ENCODE peak calls at places on chromosomes 4 and X, in four cellular contexts. One of them, this sample, is unnamed. For H3K4me1, the result is how much of the 10 kb centered on the place peaks cover.

GRCh38 chr4:36322921-36323354 is 41.5 kb downstream of the DTHD1 start:
- DNase-seq in sigmoid colon: no peak
- DNase-seq in upper lobe of left lung: no peak
- DNase-seq in GM12878: peak
- DNase-seq in this sample: no peak

GRCh38 chrX:110402091-110402854 is 43.6 kb downstream of the RTL9 start:
- DNase-seq in sigmoid colon: peak
- DNase-seq in upper lobe of left lung: no peak
- DNase-seq in GM12878: no peak
- DNase-seq in this sample: no peak

GRCh38 chr4:128776794-128777216 is 32.7 kb upstream of the JADE1 start:
- DNase-seq in sigmoid colon: peak
- DNase-seq in upper lobe of left lung: peak
- DNase-seq in GM12878: no peak
- DNase-seq in this sample: peak

GRCh38 chrX:964831-965416 is 247.5 kb downstream of the CRLF2 start:
- DNase-seq in sigmoid colon: no peak
- DNase-seq in upper lobe of left lung: no peak
- DNase-seq in GM12878: no peak
- DNase-seq in this sample: no peak

GRCh38 chr4:142719854-142720541 is 126.1 kb downstream of the INPP4B start:
- DNase-seq in sigmoid colon: no peak
- DNase-seq in upper lobe of left lung: no peak
- DNase-seq in GM12878: no peak
- DNase-seq in this sample: no peak

GRCh38 chr4:8176547-8177399 is 18.2 kb upstream of the ABLIM2 start:
- DNase-seq in sigmoid colon: no peak
- DNase-seq in upper lobe of left lung: peak
- DNase-seq in GM12878: no peak
- DNase-seq in this sample: peak

GRCh38 chr4:57074753-57075152 is 35.4 kb downstream of the IGFBP7 start:
- DNase-seq in sigmoid colon: no peak
- DNase-seq in upper lobe of left lung: no peak
- DNase-seq in GM12878: no peak
- DNase-seq in this sample: no peak

GRCh38 chrX:100648601-100649417 is 4.8 kb downstream of the SRPX2 start:
- DNase-seq in sigmoid colon: no peak
- DNase-seq in upper lobe of left lung: no peak
- DNase-seq in GM12878: no peak
- DNase-seq in this sample: no peak

GRCh38 chr4:158356331-158356730 is 146.0 kb downstream of the TMEM144 start:
- DNase-seq in sigmoid colon: no peak
- DNase-seq in upper lobe of left lung: no peak
- DNase-seq in GM12878: no peak
- DNase-seq in this sample: no peak

GRCh38 chr4:160318567-160319220 is 1215.8 kb downstream of the RAPGEF2 start:
- DNase-seq in sigmoid colon: no peak
- DNase-seq in upper lobe of left lung: no peak
- DNase-seq in GM12878: no peak
- DNase-seq in this sample: no peak

GRCh38 chrX:107448625-107449468 is 605 bp upstream of the FRMPD3 start:
- DNase-seq in sigmoid colon: no peak
- DNase-seq in upper lobe of left lung: no peak
- DNase-seq in GM12878: no peak
- DNase-seq in this sample: no peak

GRCh38 chrX:12758291-12758690 is 32.9 kb upstream of the PRPS2 start:
- DNase-seq in sigmoid colon: no peak
- DNase-seq in upper lobe of left lung: no peak
- DNase-seq in GM12878: no peak
- DNase-seq in this sample: no peak

GRCh38 chrX:74343970-74344622 is 40.1 kb downstream of the ZCCHC13 start:
- DNase-seq in sigmoid colon: no peak
- DNase-seq in upper lobe of left lung: peak
- DNase-seq in GM12878: peak
- DNase-seq in this sample: peak

GRCh38 chrX:16464369-16464768 is 185.6 kb upstream of the S100G start:
- DNase-seq in sigmoid colon: no peak
- DNase-seq in upper lobe of left lung: no peak
- DNase-seq in GM12878: no peak
- DNase-seq in this sample: no peak

GRCh38 chrX:82748901-82749505 is 759.1 kb upstream of the POU3F4 start:
- DNase-seq in sigmoid colon: no peak
- DNase-seq in upper lobe of left lung: no peak
- DNase-seq in GM12878: no peak
- DNase-seq in this sample: no peak

GRCh38 chrX:38923451-38923969 is 122.3 kb downstream of the MID1IP1 start:
- DNase-seq in sigmoid colon: no peak
- DNase-seq in upper lobe of left lung: peak
- DNase-seq in GM12878: peak
- DNase-seq in this sample: no peak

GRCh38 chr4:146245246-146245645 is 30.9 kb downstream of the REELD1 start:
- DNase-seq in sigmoid colon: no peak
- DNase-seq in upper lobe of left lung: no peak
- DNase-seq in GM12878: no peak
- DNase-seq in this sample: peak

GRCh38 chrX:153649178-153649914 is 2.3 kb downstream of the DUSP9 start:
- DNase-seq in sigmoid colon: peak
- DNase-seq in upper lobe of left lung: peak
- DNase-seq in GM12878: no peak
- DNase-seq in this sample: no peak

GRCh38 chrX:47992093-47992375 is 11.8 kb downstream of the ZNF182 start:
- DNase-seq in sigmoid colon: no peak
- DNase-seq in upper lobe of left lung: no peak
- DNase-seq in GM12878: no peak
- DNase-seq in this sample: no peak

GRCh38 chrX:43581167-43581566 is 74.9 kb upstream of the MAOA start:
- DNase-seq in sigmoid colon: no peak
- DNase-seq in upper lobe of left lung: no peak
- DNase-seq in GM12878: no peak
- DNase-seq in this sample: no peak

GRCh38 chr4:20543131-20543530 is 157.1 kb upstream of the PACRGL start:
- DNase-seq in sigmoid colon: no peak
- DNase-seq in upper lobe of left lung: no peak
- DNase-seq in GM12878: no peak
- DNase-seq in this sample: no peak

GRCh38 chrX:153520286-153520917 is 3.0 kb downstream of the ATP2B3 start:
- DNase-seq in sigmoid colon: no peak
- DNase-seq in upper lobe of left lung: no peak
- DNase-seq in GM12878: no peak
- DNase-seq in this sample: no peak

GRCh38 chr4:36979494-36979893 is 265.0 kb upstream of the NWD2 start:
- DNase-seq in sigmoid colon: no peak
- DNase-seq in upper lobe of left lung: no peak
- DNase-seq in GM12878: no peak
- DNase-seq in this sample: no peak

GRCh38 chr4:3252831-3253641 is 4.1 kb downstream of the MSANTD1 start:
- DNase-seq in sigmoid colon: peak
- DNase-seq in upper lobe of left lung: peak
- DNase-seq in GM12878: no peak
- DNase-seq in this sample: no peak

DNA sequence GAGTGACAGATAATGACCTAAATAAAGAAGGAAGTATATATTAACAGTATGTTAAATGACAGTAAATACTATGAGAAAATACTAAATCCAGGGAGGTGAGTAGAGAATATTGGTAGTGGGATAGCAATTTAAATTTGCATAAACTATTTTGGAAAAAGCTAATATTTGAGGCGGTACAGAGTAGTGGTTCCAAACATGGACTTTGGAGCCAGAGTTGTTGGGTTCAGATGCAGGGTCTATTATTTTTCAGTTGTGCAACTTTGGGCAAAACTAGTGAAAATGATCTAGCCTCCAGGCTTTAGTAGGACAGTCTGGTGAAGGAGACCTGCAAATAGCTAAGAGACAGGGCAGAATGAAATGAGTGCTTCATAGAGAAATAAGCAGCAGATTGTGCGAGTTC is 84.8 kb upstream of the SOX3 start:
- DNase-seq in sigmoid colon: no peak
- DNase-seq in upper lobe of left lung: no peak
- DNase-seq in GM12878: no peak
- DNase-seq in this sample: no peak
- H3K4me1 ChIP-seq in sigmoid colon: under half
- H3K4me1 ChIP-seq in upper lobe of left lung: under half
- H3K4me1 ChIP-seq in GM12878: under half
- H3K4me1 ChIP-seq in this sample: under half

GRCh38 chr4:39978378-39978775 is 666 bp upstream of the PDS5A start:
- DNase-seq in sigmoid colon: no peak
- DNase-seq in upper lobe of left lung: no peak
- DNase-seq in GM12878: no peak
- DNase-seq in this sample: no peak

GRCh38 chr4:39976141-39976944 is 1.4 kb downstream of the PDS5A start:
- DNase-seq in sigmoid colon: peak
- DNase-seq in upper lobe of left lung: peak
- DNase-seq in GM12878: no peak
- DNase-seq in this sample: peak

GRCh38 chr4:39978904-39979303 is 1.2 kb upstream of the PDS5A start:
- DNase-seq in sigmoid colon: no peak
- DNase-seq in upper lobe of left lung: no peak
- DNase-seq in GM12878: no peak
- DNase-seq in this sample: no peak

GRCh38 chr4:39976945-39977488 is 694 bp downstream of the PDS5A start:
- DNase-seq in sigmoid colon: peak
- DNase-seq in upper lobe of left lung: peak
- DNase-seq in GM12878: no peak
- DNase-seq in this sample: peak

GRCh38 chr4:39977489-39978377 is at the start of gene PDS5A:
- DNase-seq in sigmoid colon: peak
- DNase-seq in upper lobe of left lung: peak
- DNase-seq in GM12878: peak
- DNase-seq in this sample: peak
- TF ChIP-seq POLR2AphosphoS5 in sigmoid colon: peak
- TF ChIP-seq POLR2AphosphoS5 in upper lobe of left lung: peak
- TF ChIP-seq POLR2AphosphoS5 in GM12878: peak
- TF ChIP-seq POLR2AphosphoS5 in this sample: peak

GRCh38 chr4:148441986-148442829 is at the start of gene NR3C2:
- DNase-seq in sigmoid colon: peak
- DNase-seq in upper lobe of left lung: peak
- DNase-seq in GM12878: peak
- DNase-seq in this sample: peak
- TF ChIP-seq EP300 in sigmoid colon: no peak
- TF ChIP-seq EP300 in upper lobe of left lung: no peak
- TF ChIP-seq EP300 in GM12878: no peak
- TF ChIP-seq EP300 in this sample: no peak

GRCh38 chr4:168651864-168652263 is 155.0 kb downstream of the PALLD start:
- DNase-seq in sigmoid colon: no peak
- DNase-seq in upper lobe of left lung: no peak
- DNase-seq in GM12878: no peak
- DNase-seq in this sample: no peak
- H3K4me1 ChIP-seq in sigmoid colon: under half
- H3K4me1 ChIP-seq in upper lobe of left lung: under half
- H3K4me1 ChIP-seq in GM12878: under half
- H3K4me1 ChIP-seq in this sample: under half

DNA sequence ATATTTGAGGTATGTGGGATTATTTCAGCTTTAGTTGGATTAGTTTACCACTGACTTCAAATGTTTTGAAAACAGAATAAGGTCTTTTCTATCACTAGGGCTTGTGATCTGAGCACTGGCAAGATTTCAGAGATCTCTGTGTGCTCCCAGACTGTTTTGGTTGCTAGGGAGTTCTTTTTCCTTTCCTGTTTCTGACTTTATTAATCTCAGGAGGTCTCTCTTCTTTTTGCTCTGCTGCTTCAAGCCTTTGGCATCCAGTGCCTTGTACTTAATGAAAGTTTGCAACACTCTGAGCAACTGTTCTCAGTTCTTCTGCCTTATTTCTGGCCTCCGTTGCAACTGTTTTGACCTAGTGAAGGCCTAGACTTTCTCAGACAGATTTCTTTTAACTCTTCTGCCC is 32.1 kb upstream of the PAQR3 start:
- DNase-seq in sigmoid colon: peak
- DNase-seq in upper lobe of left lung: no peak
- DNase-seq in GM12878: no peak
- DNase-seq in this sample: no peak
- TF ChIP-seq POLR2AphosphoS5 in sigmoid colon: no peak
- TF ChIP-seq POLR2AphosphoS5 in upper lobe of left lung: no peak
- TF ChIP-seq POLR2AphosphoS5 in GM12878: no peak
- TF ChIP-seq POLR2AphosphoS5 in this sample: no peak

DNA sequence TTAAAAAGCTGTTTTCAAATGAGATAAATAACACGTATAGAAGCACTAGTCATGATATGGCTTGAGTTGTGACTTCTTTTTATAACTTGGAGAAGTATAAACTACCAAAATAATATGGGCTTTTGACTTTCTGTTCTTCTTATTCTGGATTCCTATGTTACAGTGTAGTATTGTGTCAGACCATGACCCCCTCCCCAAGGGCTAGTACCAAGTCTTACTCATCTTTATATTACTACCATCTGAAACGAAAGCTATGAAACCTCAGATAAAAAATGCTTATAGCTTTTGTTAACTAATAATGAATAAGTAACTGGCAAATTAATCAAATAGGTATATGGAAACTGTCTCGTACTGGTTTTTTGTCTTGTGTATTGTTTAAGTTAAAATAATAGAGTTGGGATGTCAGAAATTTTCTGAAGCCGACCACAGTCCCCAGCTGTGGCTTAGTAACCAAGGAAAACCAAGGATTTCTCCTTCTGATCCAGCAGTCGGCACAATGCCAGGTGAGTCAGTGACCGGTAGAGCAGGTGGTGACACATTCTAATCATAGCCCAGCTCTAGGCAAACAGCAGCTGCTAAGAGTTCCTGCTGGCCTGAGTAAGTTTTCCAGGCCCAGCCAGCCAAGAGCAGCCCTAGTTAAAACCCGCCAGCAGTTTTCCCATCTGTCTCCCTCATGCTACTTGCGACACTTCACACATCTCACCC is 163.3 kb upstream of the PRDX4 start:
- DNase-seq in sigmoid colon: peak
- DNase-seq in upper lobe of left lung: peak
- DNase-seq in GM12878: no peak
- DNase-seq in this sample: peak
- TF ChIP-seq EP300 in sigmoid colon: no peak
- TF ChIP-seq EP300 in upper lobe of left lung: no peak
- TF ChIP-seq EP300 in GM12878: no peak
- TF ChIP-seq EP300 in this sample: no peak

GRCh38 chr4:47075919-47076318 is 44.6 kb downstream of the GABRB1 start:
- DNase-seq in sigmoid colon: no peak
- DNase-seq in upper lobe of left lung: no peak
- DNase-seq in GM12878: no peak
- DNase-seq in this sample: no peak
- H3K4me1 ChIP-seq in sigmoid colon: under half
- H3K4me1 ChIP-seq in upper lobe of left lung: under half
- H3K4me1 ChIP-seq in GM12878: under half
- H3K4me1 ChIP-seq in this sample: under half